ENCODE peak calls at places on chromosome 1, in nine cellular contexts. One of them, this sample, is unnamed. For H3K4me1, the result is how much of the 10 kb centered on the place peaks cover.

GRCh38 chr1:12424150-12424549 is 193.9 kb downstream of the DHRS3 start:
- DNase-seq in CD8-positive, alpha-beta T cell: no peak
- DNase-seq in esophagus muscularis mucosa: no peak
- DNase-seq in adrenal gland: no peak
- DNase-seq in MM.1S: no peak
- DNase-seq in right lobe of liver: no peak
- DNase-seq in body of pancreas: no peak
- DNase-seq in ovary: no peak
- DNase-seq in upper lobe of left lung: no peak
- DNase-seq in this sample: no peak

GRCh38 chr1:233440952-233441401 is 113.5 kb downstream of the MAP3K21 start:
- DNase-seq in CD8-positive, alpha-beta T cell: no peak
- DNase-seq in esophagus muscularis mucosa: no peak
- DNase-seq in adrenal gland: peak
- DNase-seq in MM.1S: peak
- DNase-seq in right lobe of liver: no peak
- DNase-seq in body of pancreas: peak
- DNase-seq in ovary: no peak
- DNase-seq in upper lobe of left lung: no peak
- DNase-seq in this sample: no peak

GRCh38 chr1:224615861-224616760 is at the start of gene CNIH3:
- DNase-seq in CD8-positive, alpha-beta T cell: peak
- DNase-seq in esophagus muscularis mucosa: no peak
- DNase-seq in adrenal gland: no peak
- DNase-seq in MM.1S: no peak
- DNase-seq in right lobe of liver: no peak
- DNase-seq in body of pancreas: peak
- DNase-seq in ovary: no peak
- DNase-seq in upper lobe of left lung: peak
- DNase-seq in this sample: no peak

GRCh38 chr1:227892930-227893695 is 54.6 kb downstream of the WNT9A start:
- DNase-seq in CD8-positive, alpha-beta T cell: no peak
- DNase-seq in esophagus muscularis mucosa: no peak
- DNase-seq in adrenal gland: peak
- DNase-seq in MM.1S: no peak
- DNase-seq in right lobe of liver: no peak
- DNase-seq in body of pancreas: peak
- DNase-seq in ovary: no peak
- DNase-seq in upper lobe of left lung: peak
- DNase-seq in this sample: no peak

GRCh38 chr1:161511018-161511755 is 5.9 kb downstream of the FCGR2A start:
- DNase-seq in CD8-positive, alpha-beta T cell: no peak
- DNase-seq in esophagus muscularis mucosa: no peak
- DNase-seq in adrenal gland: no peak
- DNase-seq in MM.1S: no peak
- DNase-seq in right lobe of liver: no peak
- DNase-seq in body of pancreas: no peak
- DNase-seq in ovary: no peak
- DNase-seq in upper lobe of left lung: no peak
- DNase-seq in this sample: no peak

GRCh38 chr1:1677718-1678580 is 14.6 kb downstream of the SLC35E2B start:
- DNase-seq in CD8-positive, alpha-beta T cell: peak
- DNase-seq in esophagus muscularis mucosa: no peak
- DNase-seq in adrenal gland: peak
- DNase-seq in MM.1S: peak
- DNase-seq in right lobe of liver: peak
- DNase-seq in body of pancreas: no peak
- DNase-seq in ovary: peak
- DNase-seq in upper lobe of left lung: peak
- DNase-seq in this sample: no peak

GRCh38 chr1:226107471-226108460 is 45.2 kb downstream of the H3-3A start:
- DNase-seq in CD8-positive, alpha-beta T cell: no peak
- DNase-seq in esophagus muscularis mucosa: no peak
- DNase-seq in adrenal gland: no peak
- DNase-seq in MM.1S: no peak
- DNase-seq in right lobe of liver: no peak
- DNase-seq in body of pancreas: no peak
- DNase-seq in ovary: no peak
- DNase-seq in upper lobe of left lung: no peak
- DNase-seq in this sample: no peak

GRCh38 chr1:81582467-81582986 is 218.2 kb upstream of the ADGRL2 start:
- DNase-seq in CD8-positive, alpha-beta T cell: no peak
- DNase-seq in esophagus muscularis mucosa: no peak
- DNase-seq in adrenal gland: no peak
- DNase-seq in MM.1S: no peak
- DNase-seq in right lobe of liver: no peak
- DNase-seq in body of pancreas: no peak
- DNase-seq in ovary: no peak
- DNase-seq in upper lobe of left lung: no peak
- DNase-seq in this sample: no peak

DNA sequence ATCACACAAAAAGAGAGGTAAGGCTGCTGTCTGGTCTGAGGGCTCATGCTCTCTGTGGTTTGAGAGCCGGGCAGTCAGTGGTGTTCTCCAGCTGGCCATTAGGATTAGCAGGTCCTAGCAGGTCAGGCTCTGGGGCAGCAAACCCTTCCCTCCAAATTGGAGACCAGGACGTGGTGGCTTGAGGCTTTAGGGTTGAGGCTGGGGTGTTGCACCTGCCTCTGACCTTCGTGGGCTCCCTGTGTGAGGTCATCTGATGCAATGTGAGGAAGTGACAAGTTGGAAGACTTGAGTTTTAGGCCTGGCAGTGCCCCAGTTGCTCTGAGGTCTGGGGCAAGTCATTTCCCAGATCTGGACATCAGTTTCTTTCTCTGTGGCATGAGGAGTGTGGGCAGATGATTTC is 24.4 kb downstream of the SZRD1 start:
- DNase-seq in CD8-positive, alpha-beta T cell: no peak
- DNase-seq in esophagus muscularis mucosa: no peak
- DNase-seq in adrenal gland: no peak
- DNase-seq in MM.1S: no peak
- DNase-seq in right lobe of liver: no peak
- DNase-seq in body of pancreas: no peak
- DNase-seq in ovary: no peak
- DNase-seq in upper lobe of left lung: no peak
- DNase-seq in this sample: no peak
- H3K4me1 ChIP-seq in CD8-positive, alpha-beta T cell: under half
- H3K4me1 ChIP-seq in esophagus muscularis mucosa: half or more
- H3K4me1 ChIP-seq in adrenal gland: half or more
- H3K4me1 ChIP-seq in MM.1S: under half
- H3K4me1 ChIP-seq in right lobe of liver: under half
- H3K4me1 ChIP-seq in body of pancreas: under half
- H3K4me1 ChIP-seq in ovary: under half
- H3K4me1 ChIP-seq in upper lobe of left lung: half or more
- H3K4me1 ChIP-seq in this sample: under half

DNA sequence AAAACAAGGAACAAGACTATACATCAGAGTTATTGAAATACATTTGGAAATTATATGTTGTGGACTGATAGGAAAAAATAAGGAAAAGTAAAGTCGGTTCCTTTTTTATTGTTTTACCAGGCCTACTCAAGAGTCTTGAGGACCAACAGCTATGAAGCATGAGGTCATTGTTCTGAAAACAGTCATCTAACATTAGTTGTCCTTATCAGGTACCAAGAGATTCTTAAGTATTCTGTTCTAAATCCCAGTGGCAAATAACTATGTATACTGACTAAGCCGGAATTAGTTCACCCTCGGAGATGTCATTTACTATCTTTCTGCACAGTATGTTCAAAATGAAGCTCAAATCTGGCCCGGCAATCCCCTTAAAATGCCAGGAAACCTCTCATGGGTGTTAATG is 585 bp downstream of the ADGRL4 start:
- DNase-seq in CD8-positive, alpha-beta T cell: no peak
- DNase-seq in esophagus muscularis mucosa: no peak
- DNase-seq in adrenal gland: no peak
- DNase-seq in MM.1S: no peak
- DNase-seq in right lobe of liver: no peak
- DNase-seq in body of pancreas: no peak
- DNase-seq in ovary: no peak
- DNase-seq in upper lobe of left lung: no peak
- DNase-seq in this sample: no peak
- H3K27ac ChIP-seq in CD8-positive, alpha-beta T cell: no peak
- H3K27ac ChIP-seq in esophagus muscularis mucosa: peak
- H3K27ac ChIP-seq in adrenal gland: no peak
- H3K27ac ChIP-seq in MM.1S: no peak
- H3K27ac ChIP-seq in right lobe of liver: peak
- H3K27ac ChIP-seq in body of pancreas: no peak
- H3K27ac ChIP-seq in ovary: no peak
- H3K27ac ChIP-seq in upper lobe of left lung: peak
- H3K27ac ChIP-seq in this sample: peak

DNA sequence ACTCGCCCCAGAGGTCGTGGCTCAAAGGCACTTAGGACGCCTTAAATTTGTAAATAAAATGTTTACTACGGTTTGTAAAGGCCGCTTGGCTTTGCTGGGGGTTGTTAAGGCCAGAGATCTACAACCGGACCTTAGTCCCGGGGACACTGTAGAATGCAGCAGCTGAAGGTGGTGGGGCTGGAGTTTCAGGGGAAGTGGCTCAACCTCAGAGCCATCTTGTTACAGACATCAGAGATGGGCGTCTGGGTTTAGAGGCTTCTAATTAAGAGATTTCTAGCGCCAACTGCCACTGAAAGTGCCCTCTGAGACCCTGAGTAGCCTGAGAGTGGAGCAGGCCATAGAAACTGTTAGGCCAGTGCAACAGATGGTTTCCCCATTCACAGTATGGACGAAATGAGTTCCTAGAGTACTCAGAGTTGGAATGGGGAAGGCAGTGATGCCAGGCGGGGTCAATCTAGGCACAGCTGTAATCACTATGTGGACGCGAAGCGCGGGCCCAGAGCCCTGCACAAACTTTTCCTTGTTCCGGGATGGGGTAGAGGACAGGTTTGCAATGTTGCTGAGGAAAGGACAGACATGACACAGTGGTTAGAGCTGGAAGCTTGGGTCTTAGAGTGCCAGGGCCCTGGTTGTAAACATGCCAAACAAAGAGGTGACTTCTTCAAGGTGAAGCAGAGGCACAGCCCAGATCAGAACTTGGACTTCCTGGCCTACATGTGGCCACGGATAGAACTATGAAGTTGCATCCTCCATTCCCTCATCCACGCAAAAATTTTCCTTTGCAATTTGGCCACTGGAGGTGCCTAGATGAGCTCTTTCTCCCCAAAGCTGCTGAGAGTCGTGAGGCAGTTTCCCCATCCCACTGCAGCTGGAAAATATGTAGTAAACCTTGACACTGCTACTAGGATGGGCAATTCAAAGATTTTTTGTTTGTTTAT is 6.0 kb downstream of the HLX start:
- DNase-seq in CD8-positive, alpha-beta T cell: no peak
- DNase-seq in esophagus muscularis mucosa: peak
- DNase-seq in adrenal gland: no peak
- DNase-seq in MM.1S: no peak
- DNase-seq in right lobe of liver: no peak
- DNase-seq in body of pancreas: no peak
- DNase-seq in ovary: no peak
- DNase-seq in upper lobe of left lung: no peak
- DNase-seq in this sample: no peak
- H3K4me1 ChIP-seq in CD8-positive, alpha-beta T cell: under half
- H3K4me1 ChIP-seq in esophagus muscularis mucosa: under half
- H3K4me1 ChIP-seq in adrenal gland: under half
- H3K4me1 ChIP-seq in MM.1S: under half
- H3K4me1 ChIP-seq in right lobe of liver: under half
- H3K4me1 ChIP-seq in body of pancreas: under half
- H3K4me1 ChIP-seq in ovary: under half
- H3K4me1 ChIP-seq in upper lobe of left lung: under half
- H3K4me1 ChIP-seq in this sample: under half

DNA sequence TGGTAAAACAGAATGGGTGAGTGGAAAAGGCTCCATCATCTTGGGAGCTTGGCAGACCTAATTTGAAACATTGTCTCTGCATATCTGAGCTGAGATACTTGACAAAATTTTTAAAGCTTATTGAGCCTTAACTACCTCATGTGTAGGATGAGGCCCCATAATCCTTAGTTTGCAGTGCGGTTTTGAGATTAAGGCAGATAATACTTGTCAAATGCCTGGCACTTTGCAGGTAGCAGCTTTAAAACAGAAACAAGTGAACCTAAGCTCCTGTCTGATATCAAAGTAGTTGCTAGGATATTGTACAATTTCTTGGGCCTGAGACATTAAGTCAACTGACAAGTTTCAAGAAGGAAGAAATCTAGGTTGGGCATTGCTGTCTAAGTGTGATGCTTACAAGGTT is 65.3 kb downstream of the TBX19 start:
- DNase-seq in CD8-positive, alpha-beta T cell: no peak
- DNase-seq in esophagus muscularis mucosa: no peak
- DNase-seq in adrenal gland: no peak
- DNase-seq in MM.1S: no peak
- DNase-seq in right lobe of liver: no peak
- DNase-seq in body of pancreas: no peak
- DNase-seq in ovary: no peak
- DNase-seq in upper lobe of left lung: no peak
- DNase-seq in this sample: no peak
- H3K27ac ChIP-seq in CD8-positive, alpha-beta T cell: no peak
- H3K27ac ChIP-seq in esophagus muscularis mucosa: no peak
- H3K27ac ChIP-seq in adrenal gland: no peak
- H3K27ac ChIP-seq in MM.1S: no peak
- H3K27ac ChIP-seq in right lobe of liver: no peak
- H3K27ac ChIP-seq in body of pancreas: no peak
- H3K27ac ChIP-seq in ovary: no peak
- H3K27ac ChIP-seq in upper lobe of left lung: no peak
- H3K27ac ChIP-seq in this sample: no peak

GRCh38 chr1:70941563-70941962 is 106.1 kb downstream of the PTGER3 start:
- DNase-seq in CD8-positive, alpha-beta T cell: no peak
- DNase-seq in esophagus muscularis mucosa: no peak
- DNase-seq in adrenal gland: no peak
- DNase-seq in MM.1S: no peak
- DNase-seq in right lobe of liver: no peak
- DNase-seq in body of pancreas: no peak
- DNase-seq in ovary: no peak
- DNase-seq in upper lobe of left lung: no peak
- DNase-seq in this sample: no peak
- H3K4me1 ChIP-seq in CD8-positive, alpha-beta T cell: under half
- H3K4me1 ChIP-seq in esophagus muscularis mucosa: under half
- H3K4me1 ChIP-seq in adrenal gland: under half
- H3K4me1 ChIP-seq in MM.1S: under half
- H3K4me1 ChIP-seq in right lobe of liver: under half
- H3K4me1 ChIP-seq in body of pancreas: under half
- H3K4me1 ChIP-seq in ovary: under half
- H3K4me1 ChIP-seq in upper lobe of left lung: under half
- H3K4me1 ChIP-seq in this sample: under half

DNA sequence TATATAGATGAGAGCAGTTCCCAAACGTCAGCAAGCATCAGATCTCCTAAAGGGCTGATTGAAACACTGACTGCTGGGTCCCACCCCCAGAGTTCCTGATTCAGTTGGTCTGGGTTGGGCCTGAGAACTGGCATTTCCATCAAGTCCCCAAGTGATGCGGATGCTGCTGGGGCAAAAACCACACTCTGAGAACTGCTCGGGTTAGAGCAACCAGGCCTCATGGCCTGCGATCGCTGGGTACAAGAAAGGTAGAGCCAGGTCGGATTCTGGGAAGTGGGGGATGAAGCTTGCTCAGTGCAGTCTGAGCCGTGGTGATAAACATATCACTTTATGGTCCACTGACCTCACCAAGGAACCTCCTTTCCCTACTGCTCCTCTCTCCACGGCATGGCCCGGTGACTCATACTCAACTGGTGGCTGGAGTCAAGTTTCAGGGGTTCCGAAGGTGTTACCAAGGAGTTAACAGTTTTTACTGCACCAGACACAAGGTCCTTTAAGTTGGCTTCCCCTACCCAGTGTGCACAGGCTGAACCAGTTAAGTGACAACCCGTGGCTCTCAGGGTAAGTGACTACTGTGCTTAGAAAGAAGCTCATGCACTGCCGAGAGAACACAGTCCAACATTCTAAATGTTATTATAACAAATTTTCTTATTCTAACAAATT is 153.5 kb downstream of the TGFBR3 start:
- DNase-seq in CD8-positive, alpha-beta T cell: peak
- DNase-seq in esophagus muscularis mucosa: no peak
- DNase-seq in adrenal gland: peak
- DNase-seq in MM.1S: no peak
- DNase-seq in right lobe of liver: no peak
- DNase-seq in body of pancreas: no peak
- DNase-seq in ovary: no peak
- DNase-seq in upper lobe of left lung: no peak
- DNase-seq in this sample: peak
- H3K27ac ChIP-seq in CD8-positive, alpha-beta T cell: no peak
- H3K27ac ChIP-seq in esophagus muscularis mucosa: peak
- H3K27ac ChIP-seq in adrenal gland: peak
- H3K27ac ChIP-seq in MM.1S: no peak
- H3K27ac ChIP-seq in right lobe of liver: peak
- H3K27ac ChIP-seq in body of pancreas: peak
- H3K27ac ChIP-seq in ovary: peak
- H3K27ac ChIP-seq in upper lobe of left lung: peak
- H3K27ac ChIP-seq in this sample: peak